ENCODE peak calls at places on chromosome 9, in five cellular contexts. One of them, this sample, is unnamed.

GRCh38 chr9:107839371-107839770 is 349.8 kb upstream of the KLF4 start:
- DNase-seq in thyroid gland: no peak
- DNase-seq in cardiac fibroblast: no peak
- DNase-seq in NB4: no peak
- DNase-seq in astrocyte: no peak
- DNase-seq in this sample: no peak

GRCh38 chr9:99451121-99451606 is 229.1 kb downstream of the SEC61B start:
- DNase-seq in thyroid gland: peak
- DNase-seq in cardiac fibroblast: no peak
- DNase-seq in NB4: no peak
- DNase-seq in astrocyte: peak
- DNase-seq in this sample: no peak

GRCh38 chr9:105643795-105644194 is 18.5 kb upstream of the TAL2 start:
- DNase-seq in thyroid gland: no peak
- DNase-seq in cardiac fibroblast: no peak
- DNase-seq in NB4: no peak
- DNase-seq in astrocyte: no peak
- DNase-seq in this sample: no peak

GRCh38 chr9:95726756-95727155 is 148.7 kb upstream of the ERCC6L2 start:
- DNase-seq in thyroid gland: no peak
- DNase-seq in cardiac fibroblast: peak
- DNase-seq in NB4: peak
- DNase-seq in astrocyte: peak
- DNase-seq in this sample: no peak

GRCh38 chr9:134544388-134545212 is 97.0 kb upstream of the COL5A1 start:
- DNase-seq in thyroid gland: no peak
- DNase-seq in cardiac fibroblast: peak
- DNase-seq in NB4: no peak
- DNase-seq in astrocyte: peak
- DNase-seq in this sample: no peak

GRCh38 chr9:99197987-99198386 is 23.8 kb downstream of the ALG2 start:
- DNase-seq in thyroid gland: no peak
- DNase-seq in cardiac fibroblast: no peak
- DNase-seq in NB4: no peak
- DNase-seq in astrocyte: no peak
- DNase-seq in this sample: no peak

GRCh38 chr9:15246688-15247087 is 60.3 kb downstream of the TTC39B start:
- DNase-seq in thyroid gland: no peak
- DNase-seq in cardiac fibroblast: peak
- DNase-seq in NB4: no peak
- DNase-seq in astrocyte: peak
- DNase-seq in this sample: no peak

GRCh38 chr9:23686257-23686656 is 139.8 kb downstream of the ELAVL2 start:
- DNase-seq in thyroid gland: no peak
- DNase-seq in cardiac fibroblast: no peak
- DNase-seq in NB4: no peak
- DNase-seq in astrocyte: peak
- DNase-seq in this sample: no peak

GRCh38 chr9:106648799-106649198 is 214.2 kb upstream of the ZNF462 start:
- DNase-seq in thyroid gland: no peak
- DNase-seq in cardiac fibroblast: peak
- DNase-seq in NB4: no peak
- DNase-seq in astrocyte: no peak
- DNase-seq in this sample: no peak

GRCh38 chr9:92964981-92965758 is 17.8 kb downstream of the FGD3 start:
- DNase-seq in thyroid gland: no peak
- DNase-seq in cardiac fibroblast: no peak
- DNase-seq in NB4: peak
- DNase-seq in astrocyte: no peak
- DNase-seq in this sample: no peak

GRCh38 chr9:135130266-135130976 is 43.0 kb downstream of the OLFM1 start:
- DNase-seq in thyroid gland: peak
- DNase-seq in cardiac fibroblast: peak
- DNase-seq in NB4: peak
- DNase-seq in astrocyte: no peak
- DNase-seq in this sample: no peak

GRCh38 chr9:135582966-135583685 is 21.6 kb downstream of the PAEP start:
- DNase-seq in thyroid gland: no peak
- DNase-seq in cardiac fibroblast: no peak
- DNase-seq in NB4: no peak
- DNase-seq in astrocyte: no peak
- DNase-seq in this sample: peak

GRCh38 chr9:87503970-87504369 is 6.3 kb downstream of the DAPK1 start:
- DNase-seq in thyroid gland: no peak
- DNase-seq in cardiac fibroblast: no peak
- DNase-seq in NB4: no peak
- DNase-seq in astrocyte: no peak
- DNase-seq in this sample: no peak

DNA sequence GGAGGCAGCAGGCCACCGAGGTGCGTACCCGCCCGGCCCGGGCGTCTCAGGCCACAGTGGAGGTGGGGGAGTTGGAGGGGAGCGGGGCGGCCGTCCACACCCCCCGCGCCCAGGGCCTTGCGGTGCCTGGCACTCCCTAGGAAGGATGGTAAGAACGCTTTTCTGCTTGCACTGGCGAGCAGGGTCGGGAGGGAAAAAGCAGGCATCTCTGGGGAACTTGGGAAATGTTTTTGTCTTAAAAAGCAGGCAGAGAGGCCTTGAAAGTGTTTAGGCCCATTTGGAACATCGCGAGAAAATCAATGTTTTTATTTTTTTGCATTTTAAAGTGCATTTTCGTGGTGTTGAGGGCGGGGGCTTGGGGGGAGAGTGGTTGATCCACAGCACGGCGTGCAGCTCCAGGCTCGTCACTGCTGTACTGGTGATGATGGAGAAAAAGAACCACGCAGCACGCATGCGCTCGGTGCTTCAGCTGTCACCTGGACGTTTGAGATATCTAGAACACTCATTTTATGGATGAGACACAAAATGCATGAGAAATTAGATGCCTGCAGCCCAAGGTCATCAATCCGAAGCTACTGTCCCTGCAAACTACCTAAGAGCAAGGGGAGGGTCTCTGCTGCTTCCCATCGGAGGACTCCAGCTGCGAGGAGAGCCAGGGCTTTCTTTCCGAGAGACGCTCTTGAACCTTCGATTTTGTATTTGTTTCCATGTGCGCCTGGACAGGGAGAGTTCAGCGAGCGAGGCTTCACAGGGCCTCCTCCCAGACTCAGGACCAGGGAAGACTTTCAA is 2.2 kb downstream of the DMRT2 start:
- DNase-seq in thyroid gland: no peak
- DNase-seq in cardiac fibroblast: no peak
- DNase-seq in NB4: no peak
- DNase-seq in astrocyte: no peak
- DNase-seq in this sample: no peak
- H3K4me3 ChIP-seq in thyroid gland: no peak
- H3K4me3 ChIP-seq in cardiac fibroblast: no peak
- H3K4me3 ChIP-seq in NB4: no peak
- H3K4me3 ChIP-seq in astrocyte: no peak
- H3K4me3 ChIP-seq in this sample: no peak

DNA sequence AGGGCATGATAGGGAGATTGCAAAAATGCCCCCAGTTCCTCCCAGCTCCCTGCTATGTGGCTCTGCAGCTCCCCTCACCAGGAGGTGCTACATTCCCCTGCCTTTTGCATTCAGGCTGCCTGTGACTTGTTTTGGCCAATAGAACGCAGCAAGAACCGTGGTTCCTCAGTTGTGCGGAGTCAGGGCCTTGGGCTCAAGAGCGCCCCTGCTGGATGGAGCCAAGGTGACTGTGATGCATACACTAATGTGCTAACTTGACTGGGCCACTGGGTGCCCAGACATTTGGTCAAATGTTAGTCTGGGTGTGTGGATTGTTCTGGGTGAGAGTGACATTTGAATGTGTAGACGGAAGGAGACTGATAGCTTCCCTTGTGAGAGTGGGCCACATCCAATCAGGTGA is 123.3 kb upstream of the MVB12B start:
- DNase-seq in thyroid gland: no peak
- DNase-seq in cardiac fibroblast: no peak
- DNase-seq in NB4: peak
- DNase-seq in astrocyte: no peak
- DNase-seq in this sample: no peak
- TF ChIP-seq CTCF in thyroid gland: no peak
- TF ChIP-seq CTCF in cardiac fibroblast: no peak
- TF ChIP-seq CTCF in NB4: peak
- TF ChIP-seq CTCF in astrocyte: no peak
- TF ChIP-seq CTCF in this sample: no peak

DNA sequence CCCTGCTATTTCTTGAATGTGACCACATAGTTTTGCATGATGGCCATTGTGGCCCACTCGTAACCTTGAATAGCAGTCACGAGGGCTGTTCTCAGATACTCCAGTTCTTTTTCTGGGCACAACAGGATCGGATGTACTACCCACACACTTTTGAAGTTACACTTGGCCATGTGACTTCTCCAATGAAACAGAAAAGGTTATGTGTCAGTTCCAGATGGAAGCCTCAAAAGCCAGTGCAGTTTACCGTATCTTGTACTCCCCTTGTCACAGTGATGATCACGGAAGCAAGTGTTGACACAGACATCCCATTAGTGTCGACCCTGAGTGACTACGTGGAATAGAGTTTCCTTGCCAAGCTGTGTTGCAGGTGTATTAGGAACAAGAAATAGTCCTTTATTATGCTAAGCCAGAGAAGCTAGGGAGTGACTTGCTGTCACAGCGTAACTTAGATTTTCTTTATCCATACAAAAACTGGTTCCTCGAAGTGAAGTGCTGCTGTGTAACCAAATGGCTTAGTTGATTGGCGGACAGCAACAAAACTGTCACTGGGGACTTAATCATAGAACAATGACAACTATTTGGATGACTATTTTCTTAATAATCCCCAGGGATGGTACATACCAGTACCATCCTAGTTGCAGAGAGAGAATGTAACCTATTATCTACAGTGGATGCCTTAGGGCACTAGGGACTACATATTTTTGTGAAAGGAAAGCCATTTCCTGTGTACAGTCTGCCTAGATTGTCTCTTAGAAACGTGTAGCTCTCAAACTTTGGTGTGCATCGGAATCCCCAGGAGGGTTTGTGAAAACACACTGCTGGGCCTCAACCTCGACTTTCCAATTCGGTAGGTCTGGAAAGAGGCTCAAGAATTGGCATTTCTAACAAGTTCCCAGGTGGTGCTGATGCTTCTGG is 90.1 kb upstream of the DMRT1 start:
- DNase-seq in thyroid gland: peak
- DNase-seq in cardiac fibroblast: peak
- DNase-seq in NB4: peak
- DNase-seq in astrocyte: peak
- DNase-seq in this sample: peak
- H3K4me3 ChIP-seq in thyroid gland: no peak
- H3K4me3 ChIP-seq in cardiac fibroblast: peak
- H3K4me3 ChIP-seq in NB4: no peak
- H3K4me3 ChIP-seq in astrocyte: no peak
- H3K4me3 ChIP-seq in this sample: no peak

GRCh38 chr9:21412109-21412508 is 3.2 kb downstream of the IFNA8 start:
- DNase-seq in thyroid gland: no peak
- DNase-seq in cardiac fibroblast: no peak
- DNase-seq in NB4: peak
- DNase-seq in astrocyte: no peak
- DNase-seq in this sample: no peak

GRCh38 chr9:21415492-21416267 is 6.8 kb downstream of the IFNA8 start:
- DNase-seq in thyroid gland: no peak
- DNase-seq in cardiac fibroblast: peak
- DNase-seq in NB4: no peak
- DNase-seq in astrocyte: peak
- DNase-seq in this sample: no peak

GRCh38 chr9:21408817-21409216 is at the start of gene IFNA8:
- DNase-seq in thyroid gland: no peak
- DNase-seq in cardiac fibroblast: no peak
- DNase-seq in NB4: no peak
- DNase-seq in astrocyte: no peak
- DNase-seq in this sample: no peak

GRCh38 chr9:21414220-21414940 is 5.5 kb downstream of the IFNA8 start:
- DNase-seq in thyroid gland: peak
- DNase-seq in cardiac fibroblast: no peak
- DNase-seq in NB4: no peak
- DNase-seq in astrocyte: no peak
- DNase-seq in this sample: no peak

DNA sequence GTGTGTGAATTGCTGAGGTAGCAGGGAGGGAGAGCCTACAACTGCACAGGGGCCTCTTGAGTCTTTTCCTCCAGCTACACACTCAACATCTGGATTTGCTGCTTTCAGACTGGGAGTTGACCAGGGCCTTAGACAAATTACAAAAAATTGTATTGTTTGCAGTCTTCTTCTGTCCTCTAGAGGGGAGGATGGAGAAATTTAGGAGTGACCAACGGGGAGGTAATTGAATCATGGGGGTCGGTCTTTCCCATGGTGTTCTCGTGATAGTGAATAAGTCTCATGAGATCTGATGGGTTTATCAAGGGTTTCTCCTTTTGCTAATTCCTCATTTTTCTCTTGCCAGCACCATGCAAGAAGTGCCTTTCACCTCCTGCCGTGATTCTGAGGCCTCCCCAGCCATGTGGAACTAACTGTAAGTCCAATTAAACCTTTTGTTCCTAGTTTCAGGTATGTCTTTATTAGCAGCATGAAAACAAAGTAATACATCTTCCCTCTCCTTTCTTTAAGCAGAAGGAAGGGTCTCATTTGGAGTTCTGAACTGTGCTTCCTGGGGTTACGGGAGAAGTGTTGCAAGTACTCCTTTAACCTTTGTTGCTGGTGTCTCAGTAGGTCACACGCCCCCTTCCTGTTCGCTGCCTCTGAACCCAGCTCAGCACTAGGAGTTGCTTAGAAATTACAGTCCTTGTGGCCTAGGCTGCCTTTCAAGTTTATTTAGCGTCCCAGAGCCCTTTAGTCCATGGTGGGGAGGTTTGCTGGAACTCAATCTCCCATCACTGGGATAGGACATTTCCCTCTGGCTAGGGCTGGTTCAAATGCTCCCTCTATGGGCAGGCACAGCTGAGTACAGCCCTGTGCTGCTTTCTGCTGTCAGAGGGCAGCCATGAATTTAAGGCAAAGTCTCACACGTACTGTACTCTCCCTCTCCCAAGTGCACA is 4.4 kb downstream of the IFNA8 start:
- DNase-seq in thyroid gland: no peak
- DNase-seq in cardiac fibroblast: no peak
- DNase-seq in NB4: peak
- DNase-seq in astrocyte: no peak
- DNase-seq in this sample: no peak
- TF ChIP-seq CTCF in thyroid gland: no peak
- TF ChIP-seq CTCF in cardiac fibroblast: peak
- TF ChIP-seq CTCF in NB4: peak
- TF ChIP-seq CTCF in astrocyte: no peak
- TF ChIP-seq CTCF in this sample: no peak